ENCODE peak calls at places on chromosomes 11 and 22, in four cellular contexts. One of them, this sample, is unnamed.

GRCh38 chr22:30705710-30706651 is 11.3 kb downstream of the OSBP2 start:
- DNase-seq in K562: no peak
- DNase-seq in H1: no peak
- DNase-seq in HepG2: peak; percentile 13
- DNase-seq in this sample: peak; percentile 72

GRCh38 chr11:79060534-79060933 is 380.3 kb downstream of the TENM4 start:
- DNase-seq in K562: no peak
- DNase-seq in H1: no peak
- DNase-seq in HepG2: no peak
- DNase-seq in this sample: no peak

GRCh38 chr11:125062931-125063428 is at the start of gene SLC37A2:
- DNase-seq in K562: no peak
- DNase-seq in H1: no peak
- DNase-seq in HepG2: peak; percentile 45
- DNase-seq in this sample: peak; percentile 62

GRCh38 chr11:119363874-119364590 is 17.5 kb downstream of the USP2 start:
- DNase-seq in K562: peak; percentile 94
- DNase-seq in H1: peak; percentile 83
- DNase-seq in HepG2: no peak
- DNase-seq in this sample: no peak

GRCh38 chr11:110711776-110712642 is at the start of gene ARHGAP20:
- DNase-seq in K562: peak; percentile 65
- DNase-seq in H1: peak; percentile 80
- DNase-seq in HepG2: peak; percentile 6
- DNase-seq in this sample: no peak

GRCh38 chr11:119316017-119316728 is 757 bp downstream of the MCAM start:
- DNase-seq in K562: peak; percentile 55
- DNase-seq in H1: no peak
- DNase-seq in HepG2: no peak
- DNase-seq in this sample: no peak

GRCh38 chr11:31783264-31783663 is 27.9 kb downstream of the PAX6 start:
- DNase-seq in K562: no peak
- DNase-seq in H1: no peak
- DNase-seq in HepG2: no peak
- DNase-seq in this sample: no peak

GRCh38 chr11:59263225-59263894 is 50.6 kb upstream of the MPEG1 start:
- DNase-seq in K562: no peak
- DNase-seq in H1: peak; percentile 82
- DNase-seq in HepG2: peak; percentile 9
- DNase-seq in this sample: no peak

GRCh38 chr11:128135451-128135850 is 451.9 kb downstream of the ETS1 start:
- DNase-seq in K562: no peak
- DNase-seq in H1: no peak
- DNase-seq in HepG2: no peak
- DNase-seq in this sample: no peak

GRCh38 chr11:69076129-69076791 is 27.5 kb downstream of the TPCN2 start:
- DNase-seq in K562: no peak
- DNase-seq in H1: no peak
- DNase-seq in HepG2: no peak
- DNase-seq in this sample: no peak

GRCh38 chr11:119093951-119094815 is 7.5 kb downstream of the DPAGT1 start:
- DNase-seq in K562: peak; percentile 6
- DNase-seq in H1: peak; percentile 60
- DNase-seq in HepG2: no peak
- DNase-seq in this sample: no peak

GRCh38 chr22:45064313-45065268 is 54.8 kb upstream of the PHF21B start:
- DNase-seq in K562: peak; percentile 13
- DNase-seq in H1: no peak
- DNase-seq in HepG2: no peak
- DNase-seq in this sample: peak; percentile 7

GRCh38 chr11:122706261-122706660 is 50.7 kb downstream of the UBASH3B start:
- DNase-seq in K562: no peak
- DNase-seq in H1: no peak
- DNase-seq in HepG2: peak; percentile 88
- DNase-seq in this sample: no peak

GRCh38 chr11:103731681-103732080 is 304.8 kb upstream of the DDI1 start:
- DNase-seq in K562: no peak
- DNase-seq in H1: no peak
- DNase-seq in HepG2: no peak
- DNase-seq in this sample: no peak

GRCh38 chr11:103733889-103734288 is 302.6 kb upstream of the DDI1 start:
- DNase-seq in K562: no peak
- DNase-seq in H1: no peak
- DNase-seq in HepG2: no peak
- DNase-seq in this sample: no peak

GRCh38 chr11:103727262-103727661 is 309.2 kb upstream of the DDI1 start:
- DNase-seq in K562: no peak
- DNase-seq in H1: no peak
- DNase-seq in HepG2: no peak
- DNase-seq in this sample: no peak

GRCh38 chr11:103730151-103730940 is 306.1 kb upstream of the DDI1 start:
- DNase-seq in K562: no peak
- DNase-seq in H1: no peak
- DNase-seq in HepG2: no peak
- DNase-seq in this sample: no peak

DNA sequence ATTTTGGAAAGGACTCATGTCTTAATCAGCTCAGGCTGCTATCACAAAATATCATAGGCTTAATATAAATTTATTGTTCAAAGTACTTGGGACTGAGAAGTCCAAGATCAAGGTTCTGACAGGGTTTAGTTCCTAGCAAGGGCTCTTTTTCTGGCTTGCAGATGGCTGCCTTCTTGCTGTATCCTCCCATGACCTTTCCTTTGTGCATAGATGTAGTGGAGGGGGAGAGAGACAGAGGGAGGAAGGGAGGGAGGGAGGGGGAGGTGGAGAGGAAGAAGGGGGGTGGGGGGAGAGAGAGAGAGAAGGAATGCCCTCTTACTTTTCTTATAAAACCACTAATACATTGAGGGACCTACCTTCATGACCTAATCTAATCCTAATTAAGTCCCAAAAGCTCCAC is 306.8 kb upstream of the DDI1 start:
- DNase-seq in K562: no peak
- DNase-seq in H1: no peak
- DNase-seq in HepG2: no peak
- DNase-seq in this sample: no peak
- TF ChIP-seq HDAC6 in K562: no peak
- TF ChIP-seq HDAC6 in H1: no peak
- TF ChIP-seq HDAC6 in HepG2: no peak
- TF ChIP-seq HDAC6 in this sample: no peak

DNA sequence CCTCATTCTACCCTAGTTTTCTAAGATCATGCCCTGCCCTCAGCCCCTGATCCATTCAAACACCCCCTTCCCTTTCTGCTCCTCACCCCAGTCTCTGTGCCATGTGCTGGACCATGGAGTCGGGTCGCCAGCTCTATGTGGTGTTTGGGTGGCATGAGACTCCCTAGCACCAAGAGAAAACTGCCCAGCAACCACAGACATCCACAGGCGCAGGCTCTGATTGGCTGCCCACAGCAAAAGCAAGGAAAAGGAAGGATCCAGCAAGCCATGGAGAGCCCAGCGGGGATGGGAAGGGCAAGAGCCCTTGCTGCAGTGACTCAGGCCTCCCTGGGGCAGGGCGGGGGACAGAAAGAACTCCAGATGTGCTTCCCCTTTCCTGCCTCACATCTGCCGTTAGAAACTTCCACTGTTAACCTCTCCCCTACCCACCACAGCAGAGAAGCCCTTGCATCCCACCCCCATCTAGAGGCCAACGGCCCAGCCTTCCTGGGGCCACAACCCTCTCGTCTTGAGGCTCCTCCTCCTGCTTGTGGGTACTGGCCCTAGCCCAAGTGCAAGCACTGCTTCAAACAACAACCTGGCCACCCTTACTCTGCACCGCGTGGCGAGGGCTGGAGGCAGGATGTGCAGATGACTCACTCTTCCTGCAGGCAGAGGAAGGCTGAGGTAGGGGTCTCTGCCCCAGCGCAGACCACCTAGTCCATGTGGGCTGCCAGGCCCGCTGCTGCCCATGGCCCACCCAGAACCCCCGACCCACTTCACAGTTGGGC is 9.7 kb upstream of the AHNAK start:
- DNase-seq in K562: peak; percentile 61
- DNase-seq in H1: peak; percentile 77
- DNase-seq in HepG2: no peak
- DNase-seq in this sample: peak; percentile 88
- TF ChIP-seq HDAC6 in K562: no peak
- TF ChIP-seq HDAC6 in H1: no peak
- TF ChIP-seq HDAC6 in HepG2: no peak
- TF ChIP-seq HDAC6 in this sample: no peak

DNA sequence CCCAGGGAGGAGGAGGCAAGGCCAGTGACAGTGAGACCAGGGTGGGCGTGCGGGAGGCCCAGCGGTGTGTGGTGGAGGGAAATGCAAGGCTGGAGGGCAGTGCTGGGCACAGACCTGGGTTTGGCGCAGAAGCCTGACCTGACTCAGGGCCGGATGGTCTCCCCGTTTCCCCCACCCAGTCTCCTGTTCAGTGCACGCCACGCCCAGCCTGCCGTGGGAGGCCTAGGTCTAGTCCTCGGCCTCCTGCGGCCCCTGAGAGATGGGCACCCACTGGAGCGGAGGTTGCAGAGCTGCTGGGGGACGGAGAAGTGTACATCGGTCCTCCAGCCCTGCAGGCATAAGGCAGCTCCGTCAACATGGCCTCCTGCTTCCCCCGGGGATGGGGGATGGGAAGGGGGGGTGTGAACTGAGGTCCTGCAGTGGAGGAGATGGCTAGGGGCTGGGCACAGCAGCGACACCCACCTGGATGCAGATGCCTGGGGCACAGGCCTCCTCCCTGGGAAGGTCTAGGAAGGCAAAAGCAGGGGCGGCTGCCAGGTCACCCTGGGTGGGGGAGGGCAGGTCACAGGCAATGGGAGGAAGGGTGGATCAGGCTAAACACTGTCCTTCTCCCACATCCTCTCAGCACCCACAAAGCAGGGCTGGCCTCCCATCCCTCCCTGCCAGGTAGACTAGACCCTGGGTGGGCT is 15.9 kb downstream of the IL17REL start:
- DNase-seq in K562: no peak
- DNase-seq in H1: no peak
- DNase-seq in HepG2: no peak
- DNase-seq in this sample: no peak
- TF ChIP-seq HDAC6 in K562: no peak
- TF ChIP-seq HDAC6 in H1: no peak
- TF ChIP-seq HDAC6 in HepG2: no peak
- TF ChIP-seq HDAC6 in this sample: no peak

DNA sequence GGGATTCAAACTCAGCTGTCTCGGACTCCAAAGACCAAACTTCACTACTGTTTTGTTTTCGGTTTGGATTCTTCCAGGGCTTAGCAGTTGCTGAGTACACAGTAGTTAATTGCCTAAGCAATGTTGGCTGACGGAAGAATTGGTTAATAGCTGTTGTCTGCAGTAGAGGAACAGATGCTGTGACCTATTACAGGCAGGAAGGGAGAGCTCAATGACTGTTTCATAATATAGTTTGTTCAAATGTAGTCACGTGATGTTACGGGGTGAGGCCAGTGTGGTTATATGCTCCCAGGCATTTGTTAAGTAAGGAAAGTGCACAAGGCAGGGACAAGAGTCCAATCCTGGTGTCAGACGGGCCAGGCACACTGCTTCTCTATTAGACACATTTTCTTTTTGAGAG is 222.6 kb upstream of the CCDC90B start:
- DNase-seq in K562: no peak
- DNase-seq in H1: no peak
- DNase-seq in HepG2: peak; percentile 78
- DNase-seq in this sample: no peak
- TF ChIP-seq HDAC6 in K562: no peak
- TF ChIP-seq HDAC6 in H1: no peak
- TF ChIP-seq HDAC6 in HepG2: no peak
- TF ChIP-seq HDAC6 in this sample: no peak

GRCh38 chr22:17281026-17281809 is 62.0 kb upstream of the ADA2 start:
- DNase-seq in K562: no peak
- DNase-seq in H1: no peak
- DNase-seq in HepG2: no peak
- DNase-seq in this sample: no peak
- TF ChIP-seq HDAC6 in K562: no peak
- TF ChIP-seq HDAC6 in H1: no peak
- TF ChIP-seq HDAC6 in HepG2: no peak
- TF ChIP-seq HDAC6 in this sample: no peak

DNA sequence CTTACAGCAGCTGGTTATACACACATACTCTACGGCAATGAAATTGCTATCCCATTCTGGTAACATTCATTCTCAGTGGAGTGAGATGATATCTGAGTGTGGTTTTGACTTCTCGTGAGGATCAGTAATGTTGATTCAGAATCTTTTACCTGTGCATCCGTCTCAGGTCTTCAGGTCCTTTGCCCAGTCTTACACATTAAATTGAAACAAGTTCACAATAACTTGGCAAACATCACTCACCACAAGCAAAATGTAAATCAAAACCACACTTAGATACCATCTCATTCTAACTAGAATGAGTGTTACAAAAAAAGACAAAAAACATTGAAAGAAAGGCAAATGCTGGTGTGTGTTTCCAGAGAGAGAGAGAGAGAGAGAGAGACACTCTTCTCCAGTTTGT is 14.0 kb downstream of the RGL4 start:
- DNase-seq in K562: no peak
- DNase-seq in H1: no peak
- DNase-seq in HepG2: no peak
- DNase-seq in this sample: no peak
- TF ChIP-seq HDAC6 in K562: no peak
- TF ChIP-seq HDAC6 in H1: no peak
- TF ChIP-seq HDAC6 in HepG2: no peak
- TF ChIP-seq HDAC6 in this sample: no peak

This sample was measured in GM12878.